ENCODE peak calls at places on chromosomes 16 and 17, in nine cellular contexts. One of them, this sample, is unnamed. For H3K9me3, the result is how much of the 10 kb centered on the place peaks cover.

GRCh38 chr16:10584956-10585561 is 4.7 kb upstream of the EMP2 start:
- DNase-seq in HAP-1: no peak
- DNase-seq in CD8-positive, alpha-beta memory T cell: no peak
- DNase-seq in transverse colon: no peak
- DNase-seq in body of pancreas: no peak
- DNase-seq in ovary: no peak
- DNase-seq in effector memory CD4-positive, alpha-beta T cell: no peak
- DNase-seq in MM.1S: no peak
- DNase-seq in fibroblast of lung: peak
- DNase-seq in this sample: no peak

GRCh38 chr17:62725791-62726249 is 82.3 kb downstream of the MARCHF10 start:
- DNase-seq in ovary: no peak
- DNase-seq in fibroblast of lung: no peak
- DNase-seq in HAP-1: no peak
- DNase-seq in body of pancreas: no peak
- DNase-seq in transverse colon: no peak
- DNase-seq in effector memory CD4-positive, alpha-beta T cell: no peak
- DNase-seq in MM.1S: no peak
- DNase-seq in CD8-positive, alpha-beta memory T cell: no peak
- DNase-seq in this sample: peak

GRCh38 chr16:77689971-77690370 is 32.3 kb upstream of the NUDT7 start:
- DNase-seq in fibroblast of lung: no peak
- DNase-seq in transverse colon: no peak
- DNase-seq in MM.1S: no peak
- DNase-seq in body of pancreas: no peak
- DNase-seq in HAP-1: no peak
- DNase-seq in ovary: no peak
- DNase-seq in CD8-positive, alpha-beta memory T cell: no peak
- DNase-seq in effector memory CD4-positive, alpha-beta T cell: no peak
- DNase-seq in this sample: no peak

GRCh38 chr17:34710226-34710625 is 130.8 kb downstream of the TMEM132E start:
- DNase-seq in transverse colon: no peak
- DNase-seq in ovary: no peak
- DNase-seq in CD8-positive, alpha-beta memory T cell: no peak
- DNase-seq in MM.1S: no peak
- DNase-seq in fibroblast of lung: no peak
- DNase-seq in body of pancreas: no peak
- DNase-seq in effector memory CD4-positive, alpha-beta T cell: no peak
- DNase-seq in HAP-1: no peak
- DNase-seq in this sample: no peak

GRCh38 chr16:68711421-68712139 is 25.5 kb upstream of the CDH1 start:
- DNase-seq in effector memory CD4-positive, alpha-beta T cell: no peak
- DNase-seq in body of pancreas: no peak
- DNase-seq in ovary: no peak
- DNase-seq in transverse colon: no peak
- DNase-seq in fibroblast of lung: no peak
- DNase-seq in CD8-positive, alpha-beta memory T cell: no peak
- DNase-seq in MM.1S: no peak
- DNase-seq in HAP-1: no peak
- DNase-seq in this sample: no peak

GRCh38 chr16:77624085-77624484 is 98.2 kb upstream of the NUDT7 start:
- DNase-seq in effector memory CD4-positive, alpha-beta T cell: no peak
- DNase-seq in MM.1S: peak
- DNase-seq in body of pancreas: no peak
- DNase-seq in HAP-1: no peak
- DNase-seq in ovary: no peak
- DNase-seq in fibroblast of lung: no peak
- DNase-seq in CD8-positive, alpha-beta memory T cell: no peak
- DNase-seq in transverse colon: no peak
- DNase-seq in this sample: no peak

GRCh38 chr17:32488604-32489180 is 1.9 kb downstream of the CDK5R1 start:
- DNase-seq in ovary: no peak
- DNase-seq in body of pancreas: no peak
- DNase-seq in fibroblast of lung: no peak
- DNase-seq in effector memory CD4-positive, alpha-beta T cell: no peak
- DNase-seq in transverse colon: no peak
- DNase-seq in MM.1S: no peak
- DNase-seq in HAP-1: no peak
- DNase-seq in CD8-positive, alpha-beta memory T cell: no peak
- DNase-seq in this sample: no peak

GRCh38 chr16:54342966-54343365 is 56.4 kb upstream of the IRX3 start:
- DNase-seq in MM.1S: no peak
- DNase-seq in effector memory CD4-positive, alpha-beta T cell: no peak
- DNase-seq in body of pancreas: no peak
- DNase-seq in ovary: no peak
- DNase-seq in HAP-1: no peak
- DNase-seq in CD8-positive, alpha-beta memory T cell: no peak
- DNase-seq in fibroblast of lung: no peak
- DNase-seq in transverse colon: no peak
- DNase-seq in this sample: no peak

GRCh38 chr17:37110012-37110701 is 161.4 kb downstream of the AATF start:
- DNase-seq in HAP-1: peak
- DNase-seq in effector memory CD4-positive, alpha-beta T cell: no peak
- DNase-seq in MM.1S: no peak
- DNase-seq in transverse colon: no peak
- DNase-seq in CD8-positive, alpha-beta memory T cell: no peak
- DNase-seq in ovary: no peak
- DNase-seq in body of pancreas: no peak
- DNase-seq in fibroblast of lung: no peak
- DNase-seq in this sample: no peak

GRCh38 chr17:62692721-62693431 is 65.4 kb downstream of the MRC2 start:
- DNase-seq in transverse colon: no peak
- DNase-seq in body of pancreas: no peak
- DNase-seq in fibroblast of lung: peak
- DNase-seq in ovary: peak
- DNase-seq in HAP-1: peak
- DNase-seq in MM.1S: no peak
- DNase-seq in effector memory CD4-positive, alpha-beta T cell: no peak
- DNase-seq in CD8-positive, alpha-beta memory T cell: no peak
- DNase-seq in this sample: peak

GRCh38 chr17:13030459-13031305 is 12.9 kb upstream of the ELAC2 start:
- DNase-seq in CD8-positive, alpha-beta memory T cell: peak
- DNase-seq in HAP-1: peak
- DNase-seq in fibroblast of lung: peak
- DNase-seq in MM.1S: peak
- DNase-seq in transverse colon: peak
- DNase-seq in ovary: peak
- DNase-seq in body of pancreas: peak
- DNase-seq in effector memory CD4-positive, alpha-beta T cell: peak
- DNase-seq in this sample: peak

GRCh38 chr17:80926601-80927250 is 64.9 kb upstream of the CHMP6 start:
- DNase-seq in HAP-1: no peak
- DNase-seq in ovary: no peak
- DNase-seq in fibroblast of lung: no peak
- DNase-seq in transverse colon: no peak
- DNase-seq in CD8-positive, alpha-beta memory T cell: no peak
- DNase-seq in effector memory CD4-positive, alpha-beta T cell: no peak
- DNase-seq in body of pancreas: no peak
- DNase-seq in MM.1S: no peak
- DNase-seq in this sample: no peak

GRCh38 chr17:17922198-17922901 is 49.9 kb downstream of the TOM1L2 start:
- DNase-seq in transverse colon: no peak
- DNase-seq in MM.1S: no peak
- DNase-seq in ovary: no peak
- DNase-seq in HAP-1: no peak
- DNase-seq in CD8-positive, alpha-beta memory T cell: no peak
- DNase-seq in fibroblast of lung: no peak
- DNase-seq in effector memory CD4-positive, alpha-beta T cell: no peak
- DNase-seq in body of pancreas: no peak
- DNase-seq in this sample: peak

GRCh38 chr17:74704536-74704935 is 8.2 kb downstream of the CD300LF start:
- DNase-seq in MM.1S: no peak
- DNase-seq in fibroblast of lung: no peak
- DNase-seq in transverse colon: no peak
- DNase-seq in body of pancreas: no peak
- DNase-seq in HAP-1: no peak
- DNase-seq in CD8-positive, alpha-beta memory T cell: no peak
- DNase-seq in ovary: no peak
- DNase-seq in effector memory CD4-positive, alpha-beta T cell: no peak
- DNase-seq in this sample: no peak

GRCh38 chr16:11323551-11324336 is 21.5 kb upstream of the RMI2 start:
- DNase-seq in body of pancreas: no peak
- DNase-seq in CD8-positive, alpha-beta memory T cell: no peak
- DNase-seq in transverse colon: no peak
- DNase-seq in effector memory CD4-positive, alpha-beta T cell: no peak
- DNase-seq in MM.1S: no peak
- DNase-seq in fibroblast of lung: no peak
- DNase-seq in ovary: no peak
- DNase-seq in HAP-1: no peak
- DNase-seq in this sample: no peak

GRCh38 chr16:88975511-88976061 is 1.4 kb downstream of the CBFA2T3 start:
- DNase-seq in body of pancreas: no peak
- DNase-seq in ovary: no peak
- DNase-seq in effector memory CD4-positive, alpha-beta T cell: no peak
- DNase-seq in CD8-positive, alpha-beta memory T cell: no peak
- DNase-seq in HAP-1: no peak
- DNase-seq in fibroblast of lung: no peak
- DNase-seq in transverse colon: no peak
- DNase-seq in MM.1S: peak
- DNase-seq in this sample: no peak

DNA sequence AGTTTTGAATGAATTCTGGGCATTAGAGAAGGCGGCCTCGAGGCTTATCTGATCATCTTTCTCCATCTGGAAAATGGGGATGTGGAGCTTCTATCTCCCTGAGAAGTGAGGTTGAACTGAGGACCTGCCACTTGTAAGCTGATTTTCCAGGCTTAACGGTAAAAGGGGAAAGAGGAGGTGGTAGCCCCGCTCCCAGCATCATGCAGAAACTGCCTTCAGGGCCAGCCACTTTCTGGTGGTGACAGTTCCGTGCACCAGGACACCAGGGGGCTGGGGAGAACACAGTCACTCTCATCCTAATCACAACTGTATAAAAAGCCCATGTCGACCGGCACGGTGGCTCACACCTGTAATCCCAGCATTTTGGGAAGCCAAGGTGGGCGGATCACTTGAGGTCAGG is 20.9 kb upstream of the CPSF4L start:
- DNase-seq in effector memory CD4-positive, alpha-beta T cell: no peak
- DNase-seq in ovary: no peak
- DNase-seq in body of pancreas: no peak
- DNase-seq in fibroblast of lung: no peak
- DNase-seq in transverse colon: no peak
- DNase-seq in MM.1S: no peak
- DNase-seq in HAP-1: no peak
- DNase-seq in CD8-positive, alpha-beta memory T cell: no peak
- DNase-seq in this sample: no peak
- H3K9me3 ChIP-seq in effector memory CD4-positive, alpha-beta T cell: under half
- H3K9me3 ChIP-seq in ovary: under half
- H3K9me3 ChIP-seq in body of pancreas: under half
- H3K9me3 ChIP-seq in fibroblast of lung: under half
- H3K9me3 ChIP-seq in transverse colon: under half
- H3K9me3 ChIP-seq in MM.1S: under half
- H3K9me3 ChIP-seq in HAP-1: under half
- H3K9me3 ChIP-seq in CD8-positive, alpha-beta memory T cell: under half
- H3K9me3 ChIP-seq in this sample: under half

GRCh38 chr16:35908942-35909341 is 2449.5 kb downstream of the TP53TG3F start:
- DNase-seq in body of pancreas: no peak
- DNase-seq in CD8-positive, alpha-beta memory T cell: no peak
- DNase-seq in effector memory CD4-positive, alpha-beta T cell: no peak
- DNase-seq in fibroblast of lung: no peak
- DNase-seq in ovary: no peak
- DNase-seq in MM.1S: no peak
- DNase-seq in transverse colon: no peak
- DNase-seq in HAP-1: no peak
- DNase-seq in this sample: no peak
- H3K9me3 ChIP-seq in body of pancreas: under half
- H3K9me3 ChIP-seq in CD8-positive, alpha-beta memory T cell: under half
- H3K9me3 ChIP-seq in effector memory CD4-positive, alpha-beta T cell: under half
- H3K9me3 ChIP-seq in fibroblast of lung: under half
- H3K9me3 ChIP-seq in ovary: under half
- H3K9me3 ChIP-seq in MM.1S: under half
- H3K9me3 ChIP-seq in transverse colon: under half
- H3K9me3 ChIP-seq in HAP-1: under half
- H3K9me3 ChIP-seq in this sample: under half

DNA sequence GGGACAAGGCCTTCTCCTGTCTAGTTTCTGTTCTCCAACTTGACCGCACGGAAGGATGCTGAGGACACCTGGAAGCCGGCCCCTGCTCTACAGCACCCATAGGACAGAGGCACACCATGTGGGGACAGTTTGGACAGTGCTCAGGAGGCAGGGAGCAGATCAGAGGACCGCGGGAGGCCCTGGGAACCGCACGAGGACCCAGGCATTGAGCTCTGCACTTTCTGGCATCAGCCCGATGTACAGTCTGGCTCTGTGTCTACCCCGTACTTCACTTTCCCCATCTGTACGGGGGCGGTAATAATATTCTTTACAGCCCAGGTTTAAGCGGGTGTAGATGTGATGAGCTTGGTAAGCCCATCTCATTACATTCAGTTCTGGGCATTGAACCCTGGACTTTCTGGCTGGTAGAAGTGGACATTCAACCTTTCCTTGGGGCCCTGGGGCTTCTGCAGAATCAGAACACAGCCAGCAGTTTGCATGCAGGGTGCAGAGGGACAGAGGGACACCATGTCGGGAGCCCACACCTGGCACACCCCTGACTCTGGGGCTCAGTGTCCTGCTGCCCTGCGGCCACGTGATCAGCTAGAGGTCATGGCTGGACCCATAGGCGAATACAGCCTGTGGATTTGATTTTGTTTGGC is 258.7 kb downstream of the SEC14L1 start:
- DNase-seq in ovary: no peak
- DNase-seq in HAP-1: no peak
- DNase-seq in transverse colon: no peak
- DNase-seq in MM.1S: no peak
- DNase-seq in CD8-positive, alpha-beta memory T cell: no peak
- DNase-seq in effector memory CD4-positive, alpha-beta T cell: no peak
- DNase-seq in body of pancreas: no peak
- DNase-seq in fibroblast of lung: no peak
- DNase-seq in this sample: no peak
- H3K9me3 ChIP-seq in ovary: under half
- H3K9me3 ChIP-seq in HAP-1: under half
- H3K9me3 ChIP-seq in transverse colon: under half
- H3K9me3 ChIP-seq in MM.1S: under half
- H3K9me3 ChIP-seq in CD8-positive, alpha-beta memory T cell: under half
- H3K9me3 ChIP-seq in effector memory CD4-positive, alpha-beta T cell: under half
- H3K9me3 ChIP-seq in body of pancreas: under half
- H3K9me3 ChIP-seq in fibroblast of lung: under half
- H3K9me3 ChIP-seq in this sample: under half

GRCh38 chr16:60059141-60059540 is 1325.0 kb upstream of the GOT2 start:
- DNase-seq in body of pancreas: no peak
- DNase-seq in effector memory CD4-positive, alpha-beta T cell: no peak
- DNase-seq in MM.1S: no peak
- DNase-seq in fibroblast of lung: no peak
- DNase-seq in ovary: no peak
- DNase-seq in transverse colon: no peak
- DNase-seq in HAP-1: no peak
- DNase-seq in CD8-positive, alpha-beta memory T cell: no peak
- DNase-seq in this sample: no peak

DNA sequence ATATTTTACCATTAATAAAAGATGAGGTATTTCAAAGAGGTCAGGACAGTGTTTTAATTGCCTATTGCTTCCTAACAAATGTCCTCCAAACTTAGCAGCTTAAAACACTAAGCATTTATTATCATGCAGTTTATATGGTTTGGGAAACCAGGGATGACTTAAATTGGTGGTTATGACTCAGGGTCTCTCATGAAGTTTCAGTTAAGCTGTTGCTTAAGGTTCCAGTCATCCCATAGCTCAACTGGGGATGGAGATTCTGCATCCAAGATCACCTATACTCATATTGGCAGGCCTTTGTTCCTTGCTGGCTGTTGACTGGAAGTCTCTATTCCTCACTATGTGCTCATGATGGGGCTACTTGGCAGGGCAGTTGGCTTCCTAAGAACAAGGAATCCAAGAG is 1329.9 kb upstream of the GOT2 start:
- DNase-seq in body of pancreas: no peak
- DNase-seq in HAP-1: no peak
- DNase-seq in ovary: no peak
- DNase-seq in transverse colon: no peak
- DNase-seq in fibroblast of lung: no peak
- DNase-seq in effector memory CD4-positive, alpha-beta T cell: no peak
- DNase-seq in MM.1S: no peak
- DNase-seq in CD8-positive, alpha-beta memory T cell: no peak
- DNase-seq in this sample: no peak
- H3K9me3 ChIP-seq in body of pancreas: under half
- H3K9me3 ChIP-seq in HAP-1: under half
- H3K9me3 ChIP-seq in ovary: under half
- H3K9me3 ChIP-seq in transverse colon: under half
- H3K9me3 ChIP-seq in fibroblast of lung: under half
- H3K9me3 ChIP-seq in effector memory CD4-positive, alpha-beta T cell: under half
- H3K9me3 ChIP-seq in MM.1S: under half
- H3K9me3 ChIP-seq in CD8-positive, alpha-beta memory T cell: under half
- H3K9me3 ChIP-seq in this sample: under half